ENCODE peak calls at places on chromosomes 3 and 15, in eight cellular contexts. One of them, this sample, is unnamed.

GRCh38 chr15:26628879-26629529 is 143.9 kb downstream of the GABRB3 start:
- DNase-seq in cardiac fibroblast: no peak
- DNase-seq in fibroblast of lung: peak; percentile 57
- DNase-seq in neural progenitor cell: peak; percentile 50
- DNase-seq in body of pancreas: peak; percentile 67
- DNase-seq in uterus: peak; percentile 73
- DNase-seq in AG04450: no peak
- DNase-seq in mucosa of descending colon: peak; percentile 39
- DNase-seq in this sample: peak; percentile 26

GRCh38 chr15:71274448-71274798 is 159.2 kb downstream of the THSD4 start:
- DNase-seq in cardiac fibroblast: no peak
- DNase-seq in fibroblast of lung: no peak
- DNase-seq in neural progenitor cell: no peak
- DNase-seq in body of pancreas: no peak
- DNase-seq in uterus: no peak
- DNase-seq in AG04450: no peak
- DNase-seq in mucosa of descending colon: no peak
- DNase-seq in this sample: no peak

GRCh38 chr15:34757262-34757661 is 2.5 kb upstream of the GJD2 start:
- DNase-seq in cardiac fibroblast: no peak
- DNase-seq in fibroblast of lung: no peak
- DNase-seq in neural progenitor cell: no peak
- DNase-seq in body of pancreas: no peak
- DNase-seq in uterus: no peak
- DNase-seq in AG04450: no peak
- DNase-seq in mucosa of descending colon: no peak
- DNase-seq in this sample: no peak

GRCh38 chr15:62711691-62712454 is 330.7 kb upstream of the TPM1 start:
- DNase-seq in cardiac fibroblast: peak; percentile 48
- DNase-seq in fibroblast of lung: peak; percentile 68
- DNase-seq in neural progenitor cell: no peak
- DNase-seq in body of pancreas: no peak
- DNase-seq in uterus: no peak
- DNase-seq in AG04450: no peak
- DNase-seq in mucosa of descending colon: no peak
- DNase-seq in this sample: peak; percentile 21

GRCh38 chr3:10248984-10249748 is 907 bp downstream of the TATDN2 start:
- DNase-seq in cardiac fibroblast: no peak
- DNase-seq in fibroblast of lung: peak; percentile 16
- DNase-seq in neural progenitor cell: peak; percentile 55
- DNase-seq in body of pancreas: peak; percentile 21
- DNase-seq in uterus: peak; percentile 37
- DNase-seq in AG04450: no peak
- DNase-seq in mucosa of descending colon: peak; percentile 65
- DNase-seq in this sample: peak; percentile 5

GRCh38 chr3:123467051-123467450 is 18.2 kb upstream of the ADCY5 start:
- DNase-seq in cardiac fibroblast: no peak
- DNase-seq in fibroblast of lung: no peak
- DNase-seq in neural progenitor cell: no peak
- DNase-seq in body of pancreas: no peak
- DNase-seq in uterus: no peak
- DNase-seq in AG04450: no peak
- DNase-seq in mucosa of descending colon: no peak
- DNase-seq in this sample: no peak

GRCh38 chr3:23537006-23537620 is 268.6 kb upstream of the UBE2E1 start:
- DNase-seq in cardiac fibroblast: no peak
- DNase-seq in fibroblast of lung: no peak
- DNase-seq in neural progenitor cell: peak; percentile 79
- DNase-seq in body of pancreas: no peak
- DNase-seq in uterus: no peak
- DNase-seq in AG04450: no peak
- DNase-seq in mucosa of descending colon: no peak
- DNase-seq in this sample: no peak

GRCh38 chr15:67189326-67190051 is 65.0 kb downstream of the AAGAB start:
- DNase-seq in cardiac fibroblast: no peak
- DNase-seq in fibroblast of lung: no peak
- DNase-seq in neural progenitor cell: no peak
- DNase-seq in body of pancreas: peak; percentile 48
- DNase-seq in uterus: peak; percentile 93
- DNase-seq in AG04450: no peak
- DNase-seq in mucosa of descending colon: no peak
- DNase-seq in this sample: peak; percentile 94

GRCh38 chr3:150830094-150830681 is 67.2 kb upstream of the SIAH2 start:
- DNase-seq in cardiac fibroblast: peak; percentile 5
- DNase-seq in fibroblast of lung: no peak
- DNase-seq in neural progenitor cell: peak; percentile 34
- DNase-seq in body of pancreas: no peak
- DNase-seq in uterus: no peak
- DNase-seq in AG04450: no peak
- DNase-seq in mucosa of descending colon: no peak
- DNase-seq in this sample: peak; percentile 9

GRCh38 chr3:90031121-90031520 is 923.7 kb downstream of the EPHA3 start:
- DNase-seq in cardiac fibroblast: no peak
- DNase-seq in fibroblast of lung: no peak
- DNase-seq in neural progenitor cell: no peak
- DNase-seq in body of pancreas: no peak
- DNase-seq in uterus: no peak
- DNase-seq in AG04450: no peak
- DNase-seq in mucosa of descending colon: no peak
- DNase-seq in this sample: no peak

GRCh38 chr3:71581981-71582611 is 1.4 kb downstream of the FOXP1 start:
- DNase-seq in cardiac fibroblast: peak; percentile 31
- DNase-seq in fibroblast of lung: peak; percentile 78
- DNase-seq in neural progenitor cell: peak; percentile 81
- DNase-seq in body of pancreas: peak; percentile 52
- DNase-seq in uterus: peak; percentile 39
- DNase-seq in AG04450: no peak
- DNase-seq in mucosa of descending colon: no peak
- DNase-seq in this sample: peak; percentile 25

GRCh38 chr15:38828031-38828532 is 263.5 kb upstream of the RASGRP1 start:
- DNase-seq in cardiac fibroblast: peak; percentile 78
- DNase-seq in fibroblast of lung: peak; percentile 62
- DNase-seq in neural progenitor cell: no peak
- DNase-seq in body of pancreas: no peak
- DNase-seq in uterus: no peak
- DNase-seq in AG04450: no peak
- DNase-seq in mucosa of descending colon: no peak
- DNase-seq in this sample: peak; percentile 46

GRCh38 chr3:58487140-58487886 is 4.6 kb upstream of the KCTD6 start:
- DNase-seq in cardiac fibroblast: peak; percentile 78
- DNase-seq in fibroblast of lung: peak; percentile 74
- DNase-seq in neural progenitor cell: no peak
- DNase-seq in body of pancreas: peak; percentile 52
- DNase-seq in uterus: peak; percentile 34
- DNase-seq in AG04450: no peak
- DNase-seq in mucosa of descending colon: no peak
- DNase-seq in this sample: peak; percentile 65

GRCh38 chr3:103949690-103950089 is 1417.0 kb upstream of the ALCAM start:
- DNase-seq in cardiac fibroblast: no peak
- DNase-seq in fibroblast of lung: peak; percentile 7
- DNase-seq in neural progenitor cell: no peak
- DNase-seq in body of pancreas: no peak
- DNase-seq in uterus: no peak
- DNase-seq in AG04450: no peak
- DNase-seq in mucosa of descending colon: no peak
- DNase-seq in this sample: no peak

GRCh38 chr15:41886741-41887140 is 7.1 kb downstream of the SPTBN5 start:
- DNase-seq in cardiac fibroblast: no peak
- DNase-seq in fibroblast of lung: no peak
- DNase-seq in neural progenitor cell: peak; percentile 71
- DNase-seq in body of pancreas: no peak
- DNase-seq in uterus: no peak
- DNase-seq in AG04450: no peak
- DNase-seq in mucosa of descending colon: no peak
- DNase-seq in this sample: no peak

GRCh38 chr3:24201301-24201700 is 256.2 kb downstream of the NR1D2 start:
- DNase-seq in cardiac fibroblast: peak; percentile 8
- DNase-seq in fibroblast of lung: peak; percentile 32
- DNase-seq in neural progenitor cell: no peak
- DNase-seq in body of pancreas: no peak
- DNase-seq in uterus: no peak
- DNase-seq in AG04450: no peak
- DNase-seq in mucosa of descending colon: no peak
- DNase-seq in this sample: no peak

GRCh38 chr3:49903451-49904424 is at the start of gene MST1R:
- DNase-seq in cardiac fibroblast: peak; percentile 11
- DNase-seq in fibroblast of lung: no peak
- DNase-seq in neural progenitor cell: peak; percentile 89
- DNase-seq in body of pancreas: peak; percentile 96
- DNase-seq in uterus: peak; percentile 71
- DNase-seq in AG04450: no peak
- DNase-seq in mucosa of descending colon: peak; percentile 96
- DNase-seq in this sample: no peak

GRCh38 chr3:49899815-49900214 is 3.9 kb downstream of the MST1R start:
- DNase-seq in cardiac fibroblast: peak; percentile 33
- DNase-seq in fibroblast of lung: no peak
- DNase-seq in neural progenitor cell: peak; percentile 70
- DNase-seq in body of pancreas: no peak
- DNase-seq in uterus: no peak
- DNase-seq in AG04450: no peak
- DNase-seq in mucosa of descending colon: no peak
- DNase-seq in this sample: no peak

GRCh38 chr3:49902511-49903345 is 945 bp downstream of the MST1R start:
- DNase-seq in cardiac fibroblast: no peak
- DNase-seq in fibroblast of lung: no peak
- DNase-seq in neural progenitor cell: no peak
- DNase-seq in body of pancreas: no peak
- DNase-seq in uterus: no peak
- DNase-seq in AG04450: no peak
- DNase-seq in mucosa of descending colon: peak; percentile 50
- DNase-seq in this sample: no peak

GRCh38 chr3:49900491-49901153 is 3.1 kb downstream of the MST1R start:
- DNase-seq in cardiac fibroblast: peak; percentile 27
- DNase-seq in fibroblast of lung: peak; percentile 47
- DNase-seq in neural progenitor cell: no peak
- DNase-seq in body of pancreas: peak; percentile 95
- DNase-seq in uterus: no peak
- DNase-seq in AG04450: no peak
- DNase-seq in mucosa of descending colon: peak; percentile 89
- DNase-seq in this sample: peak; percentile 25

GRCh38 chr3:49901351-49902339 is 2.0 kb downstream of the MST1R start:
- DNase-seq in cardiac fibroblast: no peak
- DNase-seq in fibroblast of lung: no peak
- DNase-seq in neural progenitor cell: no peak
- DNase-seq in body of pancreas: no peak
- DNase-seq in uterus: no peak
- DNase-seq in AG04450: no peak
- DNase-seq in mucosa of descending colon: no peak
- DNase-seq in this sample: peak; percentile 32
- H3K4me3 ChIP-seq in cardiac fibroblast: no peak overlapping the region
- H3K4me3 ChIP-seq in fibroblast of lung: no peak overlapping the region
- H3K4me3 ChIP-seq in neural progenitor cell: no peak overlapping the region
- H3K4me3 ChIP-seq in body of pancreas: no peak overlapping the region
- H3K4me3 ChIP-seq in uterus: no peak overlapping the region
- H3K4me3 ChIP-seq in AG04450: no peak overlapping the region
- H3K4me3 ChIP-seq in mucosa of descending colon: no peak overlapping the region
- H3K4me3 ChIP-seq in this sample: no peak overlapping the region

GRCh38 chr3:112635674-112636073 is 5.3 kb downstream of the CCDC80 start:
- DNase-seq in cardiac fibroblast: peak; percentile 89
- DNase-seq in fibroblast of lung: peak; percentile 89
- DNase-seq in neural progenitor cell: no peak
- DNase-seq in body of pancreas: no peak
- DNase-seq in uterus: peak; percentile 76
- DNase-seq in AG04450: peak; percentile 90
- DNase-seq in mucosa of descending colon: no peak
- DNase-seq in this sample: peak; percentile 90
- TF ChIP-seq CTCF in cardiac fibroblast: peak; percentile 17
- TF ChIP-seq CTCF in fibroblast of lung: peak; percentile 20
- TF ChIP-seq CTCF in neural progenitor cell: no peak
- TF ChIP-seq CTCF in body of pancreas: no peak
- TF ChIP-seq CTCF in uterus: no peak
- TF ChIP-seq CTCF in AG04450: peak; percentile 27
- TF ChIP-seq CTCF in mucosa of descending colon: no peak
- TF ChIP-seq CTCF in this sample: peak; percentile 8

GRCh38 chr3:186929676-186930075 is 650 bp upstream of the ST6GAL1 start:
- DNase-seq in cardiac fibroblast: no peak
- DNase-seq in fibroblast of lung: no peak
- DNase-seq in neural progenitor cell: peak; percentile 59
- DNase-seq in body of pancreas: no peak
- DNase-seq in uterus: no peak
- DNase-seq in AG04450: no peak
- DNase-seq in mucosa of descending colon: no peak
- DNase-seq in this sample: no peak
- H3K4me3 ChIP-seq in cardiac fibroblast: peak overlapping the region; percentile 73
- H3K4me3 ChIP-seq in fibroblast of lung: peak overlapping the region; percentile 74
- H3K4me3 ChIP-seq in neural progenitor cell: peak overlapping the region; percentile 93
- H3K4me3 ChIP-seq in body of pancreas: no peak overlapping the region
- H3K4me3 ChIP-seq in uterus: peak overlapping the region; percentile 54
- H3K4me3 ChIP-seq in AG04450: peak overlapping the region; percentile 77
- H3K4me3 ChIP-seq in mucosa of descending colon: no peak overlapping the region
- H3K4me3 ChIP-seq in this sample: peak overlapping the region; percentile 75

DNA sequence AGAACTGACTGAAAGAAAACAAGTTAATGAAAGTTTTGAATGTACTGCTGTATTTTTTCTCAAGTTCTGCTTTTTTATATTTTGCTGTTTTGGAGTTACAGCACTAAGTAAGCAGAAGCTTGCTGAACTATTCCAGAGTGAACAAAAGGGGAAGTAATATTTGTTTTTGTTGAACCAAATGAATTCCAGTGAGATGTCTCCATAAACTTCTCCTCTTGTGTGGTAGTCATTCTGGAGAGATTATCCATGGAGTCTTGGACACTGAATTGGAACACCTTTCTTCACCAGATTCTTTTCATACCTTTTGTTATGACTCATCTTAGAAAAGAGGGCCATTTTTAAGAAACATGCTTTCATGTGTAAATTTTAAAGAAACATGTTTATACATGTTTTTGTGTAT is 8.8 kb downstream of the ANKUB1 start:
- DNase-seq in cardiac fibroblast: peak; percentile 75
- DNase-seq in fibroblast of lung: peak; percentile 91
- DNase-seq in neural progenitor cell: no peak
- DNase-seq in body of pancreas: no peak
- DNase-seq in uterus: no peak
- DNase-seq in AG04450: peak; percentile 72
- DNase-seq in mucosa of descending colon: no peak
- DNase-seq in this sample: peak; percentile 90
- TF ChIP-seq CTCF in cardiac fibroblast: no peak
- TF ChIP-seq CTCF in fibroblast of lung: no peak
- TF ChIP-seq CTCF in neural progenitor cell: no peak
- TF ChIP-seq CTCF in body of pancreas: no peak
- TF ChIP-seq CTCF in uterus: no peak
- TF ChIP-seq CTCF in AG04450: no peak
- TF ChIP-seq CTCF in mucosa of descending colon: no peak
- TF ChIP-seq CTCF in this sample: no peak

DNA sequence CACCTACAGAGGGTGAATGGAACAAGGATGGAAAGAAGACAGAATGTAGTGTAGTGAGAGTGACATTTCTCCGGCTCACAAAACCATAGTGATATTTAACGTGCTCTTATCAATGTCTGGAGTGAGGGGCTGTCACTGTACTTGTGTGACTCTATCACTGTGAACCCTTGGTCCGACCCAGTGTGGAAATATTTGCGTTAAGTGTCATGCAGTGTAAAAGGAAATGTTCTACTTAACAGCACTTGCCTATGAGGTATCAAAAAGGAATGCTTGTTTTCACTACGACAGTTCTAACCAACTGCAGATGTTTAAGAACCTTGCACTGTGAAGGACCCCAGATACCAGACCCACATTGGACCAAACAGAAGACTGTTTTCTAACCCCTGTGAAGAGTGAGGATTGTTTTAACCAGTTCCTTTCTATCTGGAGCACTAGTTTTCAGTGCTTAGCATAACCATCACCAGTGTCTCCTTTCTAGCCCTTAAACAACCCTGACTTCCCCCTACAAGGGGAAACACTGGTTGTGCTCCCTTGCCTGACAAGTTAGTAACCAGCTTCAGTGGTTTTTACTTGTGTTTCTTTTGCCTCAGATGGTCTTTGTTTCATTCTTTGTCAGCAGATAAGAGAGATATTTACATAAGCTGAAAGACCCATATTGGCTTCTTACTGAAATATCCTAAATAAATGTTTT is 144.7 kb upstream of the ABHD17C start:
- DNase-seq in cardiac fibroblast: peak; percentile 95
- DNase-seq in fibroblast of lung: peak; percentile 100
- DNase-seq in neural progenitor cell: no peak
- DNase-seq in body of pancreas: no peak
- DNase-seq in uterus: no peak
- DNase-seq in AG04450: peak; percentile 88
- DNase-seq in mucosa of descending colon: no peak
- DNase-seq in this sample: peak; percentile 97
- H3K4me3 ChIP-seq in cardiac fibroblast: peak overlapping the region; percentile 13
- H3K4me3 ChIP-seq in fibroblast of lung: peak overlapping the region; percentile 0
- H3K4me3 ChIP-seq in neural progenitor cell: no peak overlapping the region
- H3K4me3 ChIP-seq in body of pancreas: no peak overlapping the region
- H3K4me3 ChIP-seq in uterus: no peak overlapping the region
- H3K4me3 ChIP-seq in AG04450: no peak overlapping the region
- H3K4me3 ChIP-seq in mucosa of descending colon: no peak overlapping the region
- H3K4me3 ChIP-seq in this sample: peak overlapping the region; percentile 57